ENCODE peak calls at places on chromosomes 11 and 22, in four cellular contexts. N is lower leg skin, C is astrocyte of the spinal cord, O is PC-9. D is an unnamed sample.

GRCh38 chr11:71342951-71343827 is 90.8 kb upstream of the SHANK2 start:
- DNase-seq in N (no peak), C (no peak), O (peak), D (peak)

GRCh38 chr22:36155702-36156101 is 4.9 kb downstream of the APOL3 start:
- DNase-seq in N (peak), C (no peak), O (no peak), D (peak)

GRCh38 chr22:24583221-24583971 is 9.5 kb downstream of the LRRC75B start:
- DNase-seq in N (no peak), C (peak), O (no peak), D (no peak)

GRCh38 chr11:29272019-29272654 is 744.7 kb downstream of the KCNA4 start:
- DNase-seq in N (no peak), C (peak), O (no peak), D (peak)

GRCh38 chr22:33539902-33540751 is 380.1 kb downstream of the LARGE1 start:
- DNase-seq in N (peak), C (no peak), O (no peak), D (no peak)

GRCh38 chr22:41589260-41589600 is 410 bp downstream of the PMM1 start:
- DNase-seq in N (peak), C (no peak), O (no peak), D (peak)

GRCh38 chr22:42277988-42278776 is 7.7 kb upstream of the TCF20 start:
- DNase-seq in N (peak), C (no peak), O (no peak), D (peak)

GRCh38 chr11:88410636-88411035 is 73.1 kb upstream of the CTSC start:
- DNase-seq in N (no peak), C (no peak), O (peak), D (no peak)

GRCh38 chr11:121575250-121575962 is 122.6 kb upstream of the SORL1-AS1 start:
- DNase-seq in N (no peak), C (peak), O (no peak), D (peak)

GRCh38 chr11:2886191-2886894 is 768 bp upstream of the CDKN1C start:
- DNase-seq in N (no peak), C (peak), O (no peak), D (peak)

GRCh38 chr11:77233011-77233410 is 68.5 kb downstream of the GDPD4 start:
- DNase-seq in N (no peak), C (no peak), O (no peak), D (no peak)

GRCh38 chr11:62705401-62705800 is 1.8 kb downstream of the BSCL2 start:
- DNase-seq in N (no peak), C (no peak), O (peak), D (no peak)

GRCh38 chr11:77559686-77560425 is 29.9 kb upstream of the AQP11 start:
- DNase-seq in N (no peak), C (peak), O (peak), D (peak)

GRCh38 chr11:114162719-114163123 is 103.2 kb downstream of the ZBTB16 start:
- DNase-seq in N (peak), C (peak), O (peak), D (peak)

GRCh38 chr11:2444301-2445106 is at the start of the genes KCNQ1 and TRPM5:
- DNase-seq in N (no peak), C (no peak), O (no peak), D (peak)

GRCh38 chr22:27576815-27577564 is 224.6 kb downstream of the MN1 start:
- DNase-seq in N (no peak), C (peak), O (no peak), D (no peak)

GRCh38 chr11:20021212-20021611 is 139.1 kb downstream of the DBX1 start:
- DNase-seq in N (no peak), C (no peak), O (no peak), D (no peak)

GRCh38 chr22:44665115-44665514 is 36.9 kb upstream of the PRR5 start:
- DNase-seq in N (no peak), C (no peak), O (no peak), D (no peak)
- H3K4me3 ChIP-seq in N (no peak), C (no peak), O (no peak), D (no peak)

GRCh38 chr11:46537121-46537520 is 56.7 kb downstream of the AMBRA1 start:
- DNase-seq in N (no peak), C (peak), O (no peak), D (peak)
- TF ChIP-seq CTCF in N (no peak), C (peak), O (no peak), D (no peak)

GRCh38 chr22:46043339-46043738 is 66.4 kb upstream of the WNT7B start:
- DNase-seq in N (peak), C (no peak), O (no peak), D (no peak)
- H3K4me3 ChIP-seq in N (no peak), C (no peak), O (no peak), D (peak)

GRCh38 chr22:39255449-39256185 is 10.8 kb upstream of the PDGFB start:
- DNase-seq in N (no peak), C (no peak), O (no peak), D (no peak)

GRCh38 chr22:39257522-39258475 is 13.0 kb upstream of the PDGFB start:
- DNase-seq in N (no peak), C (no peak), O (no peak), D (no peak)

GRCh38 chr22:39256979-39257378 is 12.2 kb upstream of the PDGFB start:
- DNase-seq in N (no peak), C (no peak), O (no peak), D (no peak)

GRCh38 chr22:39254789-39255298 is 10.1 kb upstream of the PDGFB start:
- DNase-seq in N (no peak), C (peak), O (no peak), D (peak)

GRCh38 chr22:39256186-39256552 is 11.4 kb upstream of the PDGFB start:
- DNase-seq in N (no peak), C (no peak), O (no peak), D (no peak)
- TF ChIP-seq CTCF in N (no peak), C (no peak), O (no peak), D (no peak)

DNA sequence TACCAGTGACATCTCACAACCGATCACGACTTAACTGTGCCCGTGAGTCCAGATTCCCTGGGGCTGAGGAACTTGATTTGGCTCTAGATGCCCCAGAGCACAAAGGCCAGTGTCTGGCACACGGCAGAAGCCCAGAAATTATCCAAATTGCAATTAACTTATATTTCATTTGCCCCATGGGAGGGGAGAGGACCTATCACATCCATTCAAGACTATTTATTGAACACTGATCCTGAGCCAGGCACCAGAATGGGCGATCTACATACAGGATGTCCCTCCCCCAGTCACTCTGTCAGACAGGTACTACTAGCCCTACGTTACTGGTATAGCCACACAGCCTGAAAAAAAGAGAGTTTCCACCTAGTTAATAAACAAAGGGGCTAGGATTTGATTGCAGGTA is 5.1 kb downstream of the DNAL4 start:
- DNase-seq in N (no peak), C (no peak), O (no peak), D (no peak)
- H3K4me3 ChIP-seq in N (no peak), C (no peak), O (no peak), D (no peak)

DNA sequence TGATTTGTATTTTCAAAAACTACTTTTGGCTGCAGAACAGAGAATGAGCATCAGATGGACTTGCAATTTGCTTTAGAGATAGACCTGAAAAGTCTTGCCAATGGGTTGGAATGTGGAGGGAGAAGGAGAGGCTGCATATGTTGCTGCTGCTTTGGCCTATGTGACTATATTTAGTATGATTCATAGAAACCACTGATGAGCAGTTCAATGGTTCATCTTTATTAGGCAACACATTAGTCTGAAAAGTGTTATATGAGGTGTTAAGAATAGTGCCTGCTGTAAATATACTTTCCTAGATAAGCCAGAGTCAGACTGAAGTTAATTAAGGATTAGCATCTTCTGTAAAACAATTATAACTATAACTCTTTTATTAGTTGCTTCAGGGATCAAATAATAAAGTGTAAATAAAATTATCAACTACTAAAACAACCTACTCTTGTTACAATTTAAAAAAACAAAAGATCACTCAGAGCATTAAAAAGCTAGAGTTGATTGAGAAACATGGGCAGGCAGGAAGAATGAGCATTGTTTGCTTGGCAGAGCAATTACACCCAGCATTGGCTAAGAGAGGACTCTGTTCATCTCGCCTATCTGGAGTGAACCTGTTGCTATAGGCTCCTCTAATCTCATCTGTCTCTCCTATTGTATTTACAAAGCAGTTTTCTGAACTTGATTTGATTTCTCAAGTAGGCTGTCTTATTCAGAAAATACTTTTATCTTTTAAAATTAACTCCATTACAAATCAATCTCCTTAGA is 36.3 kb downstream of the HORMAD2 start:
- DNase-seq in N (no peak), C (peak), O (peak), D (peak)
- TF ChIP-seq CTCF in N (no peak), C (no peak), O (no peak), D (no peak)

DNA sequence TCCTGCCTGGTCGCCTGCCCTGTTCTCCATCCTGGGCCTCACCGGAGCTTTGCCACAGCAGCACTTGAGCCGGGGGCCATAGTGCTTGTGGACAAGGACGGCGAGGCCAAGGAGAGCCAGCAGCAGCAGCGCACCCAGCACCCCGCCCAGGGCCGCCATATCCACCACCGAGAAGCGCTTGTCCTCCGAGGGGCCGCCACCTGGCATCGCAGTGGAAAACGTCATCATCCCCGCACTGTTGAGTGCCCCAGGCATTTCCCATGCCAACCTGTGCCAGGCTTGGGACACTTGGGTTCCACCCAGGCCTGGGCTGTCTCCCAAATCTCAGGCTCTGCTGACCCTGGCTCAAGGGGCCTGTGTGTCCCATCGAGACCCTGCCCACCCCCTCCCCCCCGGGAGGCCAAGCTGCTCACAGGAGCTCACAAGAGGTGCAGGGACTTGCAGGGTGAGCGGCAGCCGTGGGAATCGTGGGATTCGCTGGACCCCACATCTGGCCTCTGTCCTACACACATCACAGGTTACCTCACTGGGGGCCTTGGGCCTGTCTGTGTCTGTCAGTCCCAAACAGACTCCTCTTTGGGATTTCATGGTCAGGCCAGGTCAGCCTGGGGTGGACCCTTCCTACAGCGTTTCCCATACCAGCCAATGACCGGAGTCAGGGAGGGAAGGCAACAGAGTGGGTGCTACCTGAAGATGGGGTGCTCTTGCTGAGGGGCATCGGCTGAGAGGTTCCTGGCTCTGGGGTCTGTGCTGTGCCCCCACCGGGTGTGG is 2.3 kb upstream of the IRF7 start:
- DNase-seq in N (no peak), C (no peak), O (no peak), D (no peak)
- H3K4me3 ChIP-seq in N (no peak), C (no peak), O (no peak), D (no peak)

GRCh38 chr11:129278586-129279319 is 86.6 kb upstream of the ARHGAP32 start:
- DNase-seq in N (no peak), C (no peak), O (no peak), D (peak)
- TF ChIP-seq CTCF in N (no peak), C (no peak), O (no peak), D (no peak)

DNA sequence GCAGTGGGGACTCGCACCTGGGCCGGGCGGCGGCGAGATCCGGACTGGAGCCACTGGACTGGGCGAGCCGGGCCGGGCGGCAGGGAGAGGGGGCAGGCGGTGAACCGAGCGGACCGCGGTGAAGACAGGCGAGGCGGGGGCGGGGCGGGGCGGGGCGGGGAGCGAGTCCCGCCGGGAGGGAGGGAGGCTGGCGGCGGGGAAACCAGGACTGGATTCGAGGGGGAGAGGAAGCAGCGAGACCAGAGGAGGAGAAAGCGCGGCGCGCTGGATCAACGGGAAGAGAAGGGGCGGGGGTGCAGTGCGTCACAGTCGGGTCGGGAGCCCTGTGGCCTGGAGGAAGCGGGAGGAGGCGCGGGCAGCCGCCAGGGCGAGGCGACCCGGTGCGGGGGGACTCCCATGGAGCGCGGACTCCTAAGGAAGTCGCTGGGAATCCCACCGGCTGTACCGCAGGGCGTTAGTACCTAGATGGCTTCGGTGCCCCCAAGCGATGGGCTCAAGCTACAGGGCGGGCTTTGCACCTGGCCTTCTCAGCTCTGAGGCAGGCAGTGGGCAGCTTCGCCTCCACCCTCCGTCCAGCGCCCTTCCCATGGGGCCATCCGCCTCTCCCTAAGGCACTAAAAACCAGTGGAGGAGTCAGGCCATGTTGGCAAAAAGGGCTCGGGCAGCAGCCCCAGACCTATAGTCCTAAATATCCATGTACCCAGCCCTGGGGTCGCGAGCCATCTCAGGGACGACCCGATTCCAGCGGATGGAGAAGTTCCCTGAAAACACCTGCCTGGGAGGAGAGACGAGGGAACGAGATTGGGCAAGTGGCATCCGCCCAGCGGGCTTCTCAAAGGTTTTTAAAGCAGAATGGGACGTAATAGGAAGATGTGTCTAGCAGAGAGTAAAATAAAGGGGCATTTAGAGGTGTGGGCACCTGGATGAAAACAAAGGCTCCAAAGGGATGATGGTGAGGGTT is at the start of gene TMEM121B:
- DNase-seq in N (peak), C (peak), O (no peak), D (peak)
- H3K4me3 ChIP-seq in N (peak), C (peak), O (no peak), D (peak)

D was measured in foreskin fibroblast.